ENCODE peak calls at places on chromosomes 16 and 17, in six cellular contexts. O, J, T, I, Y and P are unnamed samples.

GRCh38 chr16:5722220-5722619 is 624.6 kb upstream of the EEF2KMT start:
- DNase-seq in J (no peak), O (no peak), I (no peak), T (no peak), Y (no peak), P (no peak)

GRCh38 chr17:63434951-63435571 is 11.0 kb downstream of the CYB561 start:
- DNase-seq in J (peak; percentile 47), O (peak; percentile 53), T (no peak), I (peak; percentile 45), Y (peak; percentile 79), P (no peak)

GRCh38 chr17:14790518-14790917 is 474.6 kb downstream of the PMP22 start:
- DNase-seq in Y (no peak), O (no peak), J (peak; percentile 62), T (no peak), I (no peak), P (no peak)

GRCh38 chr17:11880714-11881113 is 116.6 kb downstream of the ZNF18 start:
- DNase-seq in Y (no peak), J (peak; percentile 2), O (no peak), I (no peak), T (no peak), P (peak; percentile 16)

GRCh38 chr16:89397331-89397861 is 93.0 kb downstream of the ANKRD11 start:
- DNase-seq in O (no peak), J (no peak), I (no peak), T (no peak), Y (no peak), P (no peak)

GRCh38 chr17:76547183-76547641 is 7.4 kb downstream of the PRCD start:
- DNase-seq in O (peak; percentile 59), J (peak; percentile 81), I (no peak), T (peak; percentile 79), Y (no peak), P (peak; percentile 91)

GRCh38 chr16:64893386-64893785 is 228.5 kb downstream of the CDH11 start:
- DNase-seq in O (peak; percentile 27), J (no peak), T (no peak), Y (no peak), I (no peak), P (no peak)

GRCh38 chr16:56657555-56658430 is at the start of gene MT1F:
- DNase-seq in Y (peak; percentile 73), T (peak; percentile 87), O (peak; percentile 7), J (peak; percentile 55), I (no peak), P (no peak)

GRCh38 chr17:57651996-57652395 is 93.1 kb downstream of the CCDC182 start:
- DNase-seq in Y (no peak), O (no peak), I (no peak), T (no peak), J (no peak), P (no peak)

GRCh38 chr16:56630134-56630533 is 2.3 kb upstream of the MT1M start:
- DNase-seq in J (no peak), I (no peak), Y (no peak), T (no peak), O (no peak), P (no peak)

GRCh38 chr16:15641753-15642556 is 999 bp downstream of the MARF1 start:
- DNase-seq in T (no peak), J (no peak), I (no peak), Y (no peak), O (no peak), P (no peak)

GRCh38 chr17:39225974-39226683 is 384 bp upstream of the STAC2 start:
- DNase-seq in I (peak; percentile 72), J (peak; percentile 75), O (peak; percentile 44), T (peak; percentile 38), Y (peak; percentile 77), P (peak; percentile 95)

GRCh38 chr16:65068151-65068740 is 53.6 kb downstream of the CDH11 start:
- DNase-seq in Y (no peak), I (no peak), O (peak; percentile 67), J (peak; percentile 59), T (no peak), P (no peak)

GRCh38 chr16:27826893-27827289 is 236.6 kb downstream of the GSG1L start:
- DNase-seq in J (no peak), T (no peak), I (no peak), O (no peak), Y (no peak), P (no peak)

GRCh38 chr16:87931504-87931903 is 4.8 kb downstream of the CA5A start:
- DNase-seq in Y (no peak), T (no peak), I (no peak), J (peak; percentile 93), O (peak; percentile 93), P (no peak)

GRCh38 chr16:70657956-70658355 is 11.6 kb downstream of the IL34 start:
- DNase-seq in T (no peak), I (no peak), O (no peak), J (no peak), Y (no peak), P (no peak)

GRCh38 chr17:56424543-56425044 is 168.9 kb upstream of the NOG start:
- DNase-seq in T (no peak), J (no peak), I (no peak), Y (no peak), O (no peak), P (no peak)

GRCh38 chr17:65933290-65933689 is 258.6 kb downstream of the CEP112 start:
- DNase-seq in I (no peak), O (no peak), J (no peak), T (no peak), Y (no peak), P (no peak)

GRCh38 chr17:45050680-45051059 is 762 bp downstream of the DCAKD start:
- DNase-seq in T (peak; percentile 46), Y (no peak), O (peak; percentile 35), J (peak; percentile 14), I (no peak), P (no peak)

GRCh38 chr16:30969246-30969842 is 11.8 kb downstream of the SETD1A start:
- DNase-seq in I (no peak), J (no peak), Y (no peak), O (no peak), T (no peak), P (no peak)

GRCh38 chr17:40520991-40521453 is 19.6 kb upstream of the TNS4 start:
- DNase-seq in T (no peak), Y (no peak), I (no peak), J (no peak), O (no peak), P (no peak)

GRCh38 chr17:59361916-59362810 is 30.7 kb downstream of the YPEL2 start:
- DNase-seq in J (peak; percentile 70), I (no peak), T (peak; percentile 49), Y (no peak), O (peak; percentile 98), P (no peak)

GRCh38 chr17:16286947-16287562 is 66.2 kb downstream of the CENPV start:
- DNase-seq in O (no peak), J (peak; percentile 73), Y (peak; percentile 30), T (peak; percentile 79), I (no peak), P (no peak)

GRCh38 chr17:35723735-35724134 is 7.7 kb upstream of the RASL10B start:
- DNase-seq in I (no peak), O (no peak), Y (no peak), T (no peak), J (no peak), P (no peak)

GRCh38 chr17:80891096-80892018 is 100.3 kb upstream of the CHMP6 start:
- DNase-seq in Y (no peak), O (peak; percentile 98), T (peak; percentile 54), J (peak; percentile 70), I (peak; percentile 43), P (no peak)
- TF ChIP-seq CTCF in Y (no peak), O (no peak), T (no peak), J (peak; percentile 5), I (no peak), P (no peak)

GRCh38 chr16:50354629-50355456 is 13.9 kb downstream of the BRD7 start:
- DNase-seq in O (no peak), T (no peak), I (no peak), J (peak; percentile 23), Y (no peak), P (no peak)
- H3K36me3 ChIP-seq in O (peaks cover 7% of the 10 kb centered on the region), T (no peaks in the 10 kb centered on the region), I (peaks cover 3% of the 10 kb centered on the region), J (peaks cover 34% of the 10 kb centered on the region), Y (peaks cover 9% of the 10 kb centered on the region), P (peaks cover 94% of the 10 kb centered on the region)

DNA sequence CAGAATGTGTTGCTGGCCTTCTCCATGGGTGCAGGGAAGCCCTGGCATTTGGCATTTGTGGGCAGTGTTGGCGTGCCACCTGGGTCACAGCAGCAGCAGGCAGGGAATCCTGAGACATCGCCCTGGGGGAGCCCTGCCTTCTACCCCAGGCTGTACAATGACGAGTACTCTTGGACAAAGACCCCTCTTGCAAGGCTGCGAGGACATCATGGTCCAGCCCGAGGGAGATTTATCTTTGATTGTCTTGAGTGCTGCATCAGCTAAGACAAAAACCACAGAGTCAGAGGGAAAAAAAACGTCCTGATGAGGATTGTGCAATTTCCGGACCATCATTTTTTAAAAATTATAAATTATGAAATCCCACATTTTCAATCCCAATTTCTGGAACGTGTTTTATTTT is 3.7 kb downstream of the CRISPLD2 start:
- DNase-seq in O (no peak), T (no peak), I (no peak), J (peak; percentile 86), Y (no peak), P (no peak)
- H3K27ac ChIP-seq in O (peak overlapping the region; percentile 55), T (peak overlapping the region; percentile 43), I (no peak overlapping the region), J (no peak overlapping the region), Y (peak overlapping the region; percentile 58), P (no peak overlapping the region)

GRCh38 chr16:2786061-2786825 is 1.1 kb downstream of the PRSS33 start:
- DNase-seq in J (no peak), I (no peak), Y (no peak), O (no peak), T (no peak), P (no peak)

GRCh38 chr16:2783581-2784375 is 3.6 kb downstream of the PRSS33 start:
- DNase-seq in T (no peak), Y (no peak), O (no peak), J (no peak), I (no peak), P (no peak)

GRCh38 chr16:2784536-2785100 is 2.7 kb downstream of the PRSS33 start:
- DNase-seq in Y (no peak), J (no peak), I (no peak), T (no peak), O (no peak), P (no peak)

GRCh38 chr16:2786826-2787151 is 571 bp downstream of the PRSS33 start:
- DNase-seq in Y (no peak), I (no peak), T (no peak), O (no peak), J (no peak), P (no peak)

DNA sequence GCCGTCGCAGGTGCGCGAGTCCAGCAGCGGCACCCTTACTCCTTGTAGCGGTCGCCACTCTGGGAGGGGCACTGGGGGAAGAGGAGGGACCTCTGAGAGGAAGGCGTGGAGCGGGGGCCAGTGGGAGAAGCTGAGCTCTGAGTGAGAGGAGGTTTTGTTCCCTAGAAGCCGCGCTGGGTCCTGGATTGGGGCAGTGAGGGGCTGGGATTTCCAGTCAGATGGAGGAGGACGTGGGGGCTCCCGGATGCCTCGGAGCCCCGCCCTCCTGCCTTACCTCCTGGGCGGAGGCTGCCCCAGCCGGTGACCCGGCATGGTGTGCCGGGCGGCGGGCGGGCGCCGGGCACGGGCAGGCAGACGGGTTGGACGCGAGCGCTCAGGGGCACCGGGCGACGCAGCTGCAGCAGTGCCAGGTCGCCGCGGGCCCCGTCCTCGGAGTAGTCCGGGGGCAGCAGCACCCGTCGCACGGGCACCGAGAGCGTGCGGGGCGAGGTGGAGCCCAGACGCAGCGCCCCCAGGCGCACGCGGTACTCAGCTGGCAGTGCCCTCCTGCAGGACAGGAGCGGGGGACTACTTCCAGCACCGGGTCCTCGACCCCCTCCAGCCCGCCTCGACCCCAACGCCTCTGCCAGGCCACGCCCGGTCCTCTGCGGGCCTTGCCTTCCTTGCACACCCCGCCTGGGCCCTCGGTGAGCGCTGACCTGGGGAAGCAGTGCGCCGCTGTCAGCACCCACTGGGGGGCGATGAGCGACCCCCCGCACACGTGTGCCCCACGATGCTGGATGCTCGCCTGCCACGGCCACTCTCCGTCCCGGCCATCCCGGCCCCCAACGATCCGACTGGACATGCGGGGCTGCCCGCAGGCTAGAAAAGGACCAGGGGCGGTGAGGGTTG is 2.0 kb downstream of the PRSS33 start:
- DNase-seq in T (no peak), O (no peak), J (no peak), I (no peak), Y (no peak), P (peak; percentile 14)
- TF ChIP-seq CTCF in T (no peak), O (no peak), J (peak; percentile 11), I (no peak), Y (no peak), P (peak; percentile 49)